ENCODE peak calls at places on chromosomes 1 and 21, in six cellular contexts. B, W, E, X, A and P are unnamed samples.

GRCh38 chr1:246959944-246960693 is 28.4 kb upstream of the AHCTF1 start:
- DNase-seq in B (no peak), W (no peak), E (no peak), X (peak; percentile 34), A (no peak), P (no peak)

GRCh38 chr1:227844320-227845114 is 29.0 kb downstream of the PRSS38 start:
- DNase-seq in B (no peak), W (no peak), E (no peak), X (no peak), A (no peak), P (no peak)

GRCh38 chr1:9366943-9367780 is 74.5 kb downstream of the SPSB1 start:
- DNase-seq in B (no peak), W (no peak), E (no peak), X (no peak), A (no peak), P (no peak)

GRCh38 chr1:165434264-165434663 is 10.7 kb downstream of the RXRG start:
- DNase-seq in B (no peak), W (no peak), E (no peak), X (no peak), A (no peak), P (no peak)

GRCh38 chr1:85330206-85330605 is 53.8 kb upstream of the BCL10 start:
- DNase-seq in B (no peak), W (no peak), E (no peak), X (peak; percentile 86), A (peak; percentile 69), P (no peak)

GRCh38 chr1:177858222-177858894 is 111.5 kb downstream of the SEC16B start:
- DNase-seq in B (no peak), W (no peak), E (no peak), X (peak; percentile 58), A (no peak), P (no peak)

GRCh38 chr1:11951901-11952300 is 17.4 kb downstream of the PLOD1 start:
- DNase-seq in B (no peak), W (no peak), E (no peak), X (no peak), A (no peak), P (no peak)

GRCh38 chr21:44702111-44702972 is 5.4 kb downstream of the KRTAP10-12 start:
- DNase-seq in B (peak; percentile 53), W (no peak), E (no peak), X (no peak), A (no peak), P (peak; percentile 78)

GRCh38 chr1:17696417-17697301 is 58.5 kb upstream of the ACTL8 start:
- DNase-seq in B (no peak), W (no peak), E (no peak), X (peak; percentile 62), A (peak; percentile 52), P (no peak)

GRCh38 chr1:110060034-110060661 is 10.3 kb downstream of the ALX3 start:
- DNase-seq in B (no peak), W (peak; percentile 35), E (peak; percentile 66), X (peak; percentile 36), A (no peak), P (no peak)

GRCh38 chr1:1129309-1129708 is 13.4 kb upstream of the C1orf159 start:
- DNase-seq in B (no peak), W (no peak), E (peak; percentile 47), X (no peak), A (no peak), P (no peak)

GRCh38 chr1:240046000-240046399 is 45.7 kb upstream of the FMN2 start:
- DNase-seq in B (no peak), W (no peak), E (no peak), X (no peak), A (no peak), P (no peak)

GRCh38 chr21:35882791-35883240 is 177.5 kb downstream of the SETD4 start:
- DNase-seq in B (no peak), W (no peak), E (no peak), X (peak; percentile 65), A (no peak), P (no peak)

GRCh38 chr1:12597792-12598191 is 20.2 kb downstream of the DHRS3 start:
- DNase-seq in B (no peak), W (no peak), E (no peak), X (no peak), A (no peak), P (no peak)

GRCh38 chr1:111948209-111949131 is 41.0 kb downstream of the KCND3 start:
- DNase-seq in B (peak; percentile 64), W (no peak), E (no peak), X (peak; percentile 24), A (no peak), P (no peak)

GRCh38 chr21:42841156-42841915 is 38.0 kb downstream of the WDR4 start:
- DNase-seq in B (no peak), W (no peak), E (peak; percentile 13), X (no peak), A (no peak), P (peak; percentile 81)

GRCh38 chr1:153942766-153943549 is 3.6 kb downstream of the DENND4B start:
- DNase-seq in B (no peak), W (no peak), E (no peak), X (no peak), A (no peak), P (no peak)

GRCh38 chr21:30733026-30733425 is 14.0 kb downstream of the KRTAP21-2 start:
- DNase-seq in B (no peak), W (no peak), E (no peak), X (no peak), A (no peak), P (no peak)
- TF ChIP-seq CTCF in B (peak; percentile 44), W (no peak), E (no peak), X (no peak), A (no peak), P (no peak)

GRCh38 chr1:64969305-64970066 is 3.1 kb upstream of the JAK1 start:
- DNase-seq in B (no peak), W (no peak), E (no peak), X (peak; percentile 44), A (no peak), P (no peak)
- TF ChIP-seq CTCF in B (no peak), W (no peak), E (no peak), X (peak; percentile 12), A (no peak), P (peak; percentile 16)

GRCh38 chr1:51314974-51315373 is 15.4 kb downstream of the TTC39A start:
- DNase-seq in B (no peak), W (no peak), E (peak; percentile 62), X (no peak), A (no peak), P (no peak)

GRCh38 chr1:51312718-51313117 is 17.6 kb downstream of the TTC39A start:
- DNase-seq in B (no peak), W (no peak), E (peak; percentile 24), X (no peak), A (no peak), P (no peak)

GRCh38 chr1:51311826-51312225 is 18.5 kb downstream of the TTC39A start:
- DNase-seq in B (no peak), W (no peak), E (peak; percentile 21), X (no peak), A (no peak), P (no peak)

GRCh38 chr1:51313961-51314777 is 16.2 kb downstream of the TTC39A start:
- DNase-seq in B (no peak), W (no peak), E (peak; percentile 63), X (peak; percentile 91), A (peak; percentile 38), P (no peak)

DNA sequence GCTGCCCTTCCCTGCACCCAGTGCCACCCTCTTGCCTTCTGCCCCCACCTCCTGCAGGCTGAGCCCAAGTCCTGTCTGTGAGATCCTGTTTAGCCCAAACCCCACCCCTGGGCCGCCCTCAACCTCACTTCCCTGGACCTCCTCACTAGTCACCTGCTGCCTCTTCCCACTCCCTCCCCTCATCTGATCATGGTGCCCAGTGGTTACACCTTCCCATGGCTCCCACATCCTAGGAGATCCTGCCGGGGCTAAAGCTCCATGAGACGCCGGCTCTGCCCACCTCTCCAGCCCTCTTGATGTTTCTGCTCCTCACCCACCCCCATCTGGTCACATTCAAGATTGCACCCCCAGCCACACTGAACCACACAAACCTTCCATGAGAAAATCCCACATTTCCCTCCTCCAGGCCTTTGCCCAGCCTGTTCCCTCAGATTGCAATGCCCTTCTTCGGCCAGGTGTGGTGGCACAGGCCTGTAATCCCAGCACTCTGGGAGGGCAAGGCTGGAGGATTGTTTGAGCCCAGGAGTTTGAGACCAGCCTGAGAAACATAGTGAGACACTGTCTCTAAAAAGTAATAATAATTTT is 17.0 kb downstream of the TTC39A start:
- DNase-seq in B (no peak), W (no peak), E (peak; percentile 35), X (peak; percentile 10), A (no peak), P (no peak)
- TF ChIP-seq CTCF in B (no peak), W (peak; percentile 26), E (no peak), X (no peak), A (peak; percentile 16), P (peak; percentile 34)

GRCh38 chr1:53135735-53136114 is 6.7 kb downstream of the SLC1A7 start:
- DNase-seq in B (no peak), W (no peak), E (no peak), X (peak; percentile 90), A (peak; percentile 72), P (no peak)

GRCh38 chr1:53139911-53140310 is 2.5 kb downstream of the SLC1A7 start:
- DNase-seq in B (no peak), W (no peak), E (no peak), X (peak; percentile 79), A (no peak), P (no peak)

GRCh38 chr1:53134961-53135734 is 7.3 kb downstream of the SLC1A7 start:
- DNase-seq in B (peak; percentile 74), W (no peak), E (peak; percentile 43), X (peak; percentile 79), A (peak; percentile 74), P (no peak)

GRCh38 chr1:53138991-53139884 is 3.2 kb downstream of the SLC1A7 start:
- DNase-seq in B (no peak), W (no peak), E (no peak), X (no peak), A (no peak), P (no peak)

DNA sequence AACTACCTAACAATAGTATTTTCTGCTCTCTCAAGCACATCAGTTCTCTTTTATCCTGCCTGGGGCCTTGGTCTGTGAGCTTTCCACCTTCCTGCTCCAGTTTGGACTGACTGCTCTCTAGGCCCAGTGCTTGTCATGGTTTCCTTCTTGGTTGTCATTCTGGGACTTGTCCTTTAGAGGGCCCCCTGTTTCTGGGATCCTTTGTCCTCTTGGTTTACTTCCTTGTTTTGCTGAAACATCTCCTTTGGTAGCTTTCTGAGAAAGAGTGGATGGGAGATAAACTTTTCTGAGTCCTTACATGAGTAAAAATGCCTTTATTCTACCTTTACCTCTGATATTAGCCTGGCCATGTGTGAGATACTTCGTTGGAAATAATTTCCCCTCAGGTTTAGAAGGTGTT is 4.7 kb downstream of the SLC1A7 start:
- DNase-seq in B (no peak), W (no peak), E (no peak), X (peak; percentile 28), A (no peak), P (no peak)
- TF ChIP-seq CTCF in B (no peak), W (no peak), E (no peak), X (peak; percentile 29), A (no peak), P (peak; percentile 12)

GRCh38 chr1:46001087-46001785 is 131.2 kb downstream of the PIK3R3 start:
- DNase-seq in B (no peak), W (no peak), E (no peak), X (no peak), A (no peak), P (peak; percentile 57)
- TF ChIP-seq CTCF in B (no peak), W (no peak), E (no peak), X (no peak), A (no peak), P (no peak)